ENCODE peak calls at places on chromosomes 11 and 22, in four cellular contexts. B is HepG2, G is HFF-Myc, R is breast epithelium. H is an unnamed sample.

GRCh38 chr11:37504066-37504611 is 906.1 kb upstream of the RAG2 start:
- DNase-seq in B (no peak), G (peak), R (no peak), H (peak)

GRCh38 chr11:12827929-12828812 is 153.9 kb downstream of the TEAD1 start:
- DNase-seq in B (peak), G (no peak), R (peak), H (peak)

GRCh38 chr22:46056169-46057041 is 79.4 kb upstream of the WNT7B start:
- DNase-seq in B (no peak), G (no peak), R (peak), H (peak)

GRCh38 chr11:68935066-68935465 is 31.4 kb downstream of the IGHMBP2 start:
- DNase-seq in B (no peak), G (no peak), R (no peak), H (no peak)

GRCh38 chr22:45170001-45170466 is 6.3 kb downstream of the NUP50 start:
- DNase-seq in B (no peak), G (no peak), R (no peak), H (no peak)

GRCh38 chr22:41248758-41249157 is 8.0 kb upstream of the CHADL start:
- DNase-seq in B (no peak), G (no peak), R (no peak), H (no peak)

GRCh38 chr22:49047461-49047860 is 780.2 kb downstream of the BRD1 start:
- DNase-seq in B (no peak), G (no peak), R (no peak), H (no peak)

GRCh38 chr11:10026514-10026913 is 267.5 kb downstream of the SBF2 start:
- DNase-seq in B (no peak), G (peak), R (no peak), H (peak)

GRCh38 chr11:44572884-44573283 is 7.4 kb downstream of the CD82 start:
- DNase-seq in B (no peak), G (no peak), R (peak), H (no peak)

GRCh38 chr11:70233511-70233919 is 30.4 kb downstream of the FADD start:
- DNase-seq in B (peak), G (no peak), R (peak), H (peak)

GRCh38 chr22:48089601-48090331 is 1327.3 kb downstream of the TBC1D22A start:
- DNase-seq in B (no peak), G (no peak), R (peak), H (peak)

GRCh38 chr22:27170491-27170890 is 513.1 kb downstream of the MIAT start:
- DNase-seq in B (no peak), G (no peak), R (no peak), H (peak)

GRCh38 chr11:104164028-104164520 is at the start of gene PDGFD:
- DNase-seq in B (peak), G (peak), R (peak), H (peak)
- TF ChIP-seq CTCF in B (peak), G (peak), R (no peak), H (peak)

DNA sequence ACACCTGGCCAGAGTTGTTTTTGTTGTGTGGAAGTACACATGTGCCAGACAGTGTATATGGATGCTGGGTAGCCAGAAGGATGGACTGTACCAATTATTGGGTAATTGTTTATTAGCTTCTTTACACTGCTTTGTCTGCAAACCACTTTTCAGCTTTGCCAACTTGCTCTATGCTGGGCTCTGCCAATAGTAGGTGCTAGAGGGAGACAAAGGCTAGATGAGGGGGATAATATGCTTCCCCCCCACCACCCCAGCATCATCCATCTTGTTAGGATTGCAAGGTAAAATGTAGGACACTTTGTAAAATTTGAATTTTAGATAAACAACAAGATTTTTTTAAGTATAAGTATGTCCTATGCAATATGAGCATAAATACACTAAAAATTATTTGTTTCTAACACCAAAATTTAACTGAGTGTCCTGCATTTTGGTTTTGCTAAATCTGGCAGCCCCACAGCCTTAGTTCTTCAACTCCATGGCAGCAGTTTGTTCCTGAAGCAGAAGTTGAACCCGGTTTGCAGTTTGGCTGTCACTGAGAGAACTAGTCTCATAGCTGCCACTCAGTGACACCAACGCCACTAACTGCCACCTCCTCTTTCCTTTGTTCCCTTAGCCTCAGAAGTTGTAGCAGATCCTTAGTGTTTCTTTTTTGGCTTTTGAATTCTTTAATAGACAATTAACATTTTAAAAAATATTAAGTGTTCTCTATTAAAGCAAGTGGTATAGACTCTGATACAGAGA is 78.8 kb downstream of the CCDC81 start:
- DNase-seq in B (no peak), G (no peak), R (no peak), H (no peak)
- H3K4me3 ChIP-seq in B (no peak), G (no peak), R (no peak), H (no peak)

GRCh38 chr11:116454020-116454645 is 318.7 kb downstream of the BUD13 start:
- DNase-seq in B (peak), G (peak), R (no peak), H (peak)
- TF ChIP-seq CTCF in B (peak), G (peak), R (peak), H (peak)

GRCh38 chr11:126518996-126519351 is 163.5 kb downstream of the ST3GAL4 start:
- DNase-seq in B (no peak), G (no peak), R (no peak), H (no peak)

GRCh38 chr11:126515501-126515900 is 160.0 kb downstream of the ST3GAL4 start:
- DNase-seq in B (no peak), G (no peak), R (no peak), H (no peak)

GRCh38 chr11:126521196-126521595 is 165.7 kb downstream of the ST3GAL4 start:
- DNase-seq in B (no peak), G (no peak), R (no peak), H (no peak)

GRCh38 chr11:126519653-126520573 is 164.4 kb downstream of the ST3GAL4 start:
- DNase-seq in B (no peak), G (no peak), R (no peak), H (no peak)

DNA sequence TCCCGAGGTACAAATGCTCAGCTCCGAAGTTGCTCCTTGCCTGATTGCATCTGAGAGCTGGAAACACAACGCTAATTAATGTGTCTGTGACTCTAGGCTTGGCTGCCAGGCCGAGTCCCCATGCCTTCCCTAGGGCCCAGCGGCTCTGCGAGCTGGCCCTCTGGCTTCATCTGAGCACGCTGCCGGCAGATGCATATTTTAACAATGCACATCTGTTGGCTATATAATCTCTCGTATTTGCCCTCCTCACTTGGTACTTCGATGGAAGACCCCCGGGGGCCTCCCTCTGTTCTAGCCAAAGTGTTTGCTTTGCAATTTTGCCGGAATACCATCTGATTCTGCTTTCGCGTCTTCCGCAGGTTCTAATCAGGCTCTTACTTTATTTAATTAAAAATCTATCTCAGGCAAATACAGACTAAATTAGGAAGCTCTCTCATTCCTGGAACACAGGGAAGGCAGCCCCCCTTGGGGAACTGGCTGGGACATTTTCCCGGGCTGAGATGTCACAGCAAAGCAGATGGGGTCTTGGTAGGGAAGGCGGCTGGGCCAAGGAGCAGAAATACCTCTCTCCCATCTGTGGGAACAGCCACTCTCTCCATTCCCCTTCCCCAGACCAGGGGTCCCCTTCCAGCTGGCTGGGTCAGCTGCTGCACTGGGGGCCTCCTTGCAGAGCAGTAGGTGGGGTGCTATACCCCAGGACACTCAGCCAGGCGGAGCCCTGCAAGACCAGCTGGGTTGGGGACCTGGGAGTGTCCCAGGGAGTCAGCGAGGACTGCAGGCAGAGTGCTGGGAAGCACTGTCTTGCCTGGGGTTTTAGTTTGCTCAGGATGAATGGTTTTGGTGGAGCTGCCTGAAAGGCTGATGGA is 162.9 kb downstream of the ST3GAL4 start:
- DNase-seq in B (no peak), G (no peak), R (no peak), H (no peak)
- H3K4me3 ChIP-seq in B (no peak), G (no peak), R (no peak), H (no peak)

GRCh38 chr11:1453611-1454386 is 32.8 kb downstream of the MOB2 start:
- DNase-seq in B (peak), G (no peak), R (no peak), H (no peak)
- TF ChIP-seq CTCF in B (peak), G (no peak), R (peak), H (no peak)

GRCh38 chr11:17546240-17546639 is 819 bp upstream of the OTOG start:
- DNase-seq in B (no peak), G (no peak), R (no peak), H (no peak)
- H3K4me3 ChIP-seq in B (no peak), G (no peak), R (no peak), H (no peak)

DNA sequence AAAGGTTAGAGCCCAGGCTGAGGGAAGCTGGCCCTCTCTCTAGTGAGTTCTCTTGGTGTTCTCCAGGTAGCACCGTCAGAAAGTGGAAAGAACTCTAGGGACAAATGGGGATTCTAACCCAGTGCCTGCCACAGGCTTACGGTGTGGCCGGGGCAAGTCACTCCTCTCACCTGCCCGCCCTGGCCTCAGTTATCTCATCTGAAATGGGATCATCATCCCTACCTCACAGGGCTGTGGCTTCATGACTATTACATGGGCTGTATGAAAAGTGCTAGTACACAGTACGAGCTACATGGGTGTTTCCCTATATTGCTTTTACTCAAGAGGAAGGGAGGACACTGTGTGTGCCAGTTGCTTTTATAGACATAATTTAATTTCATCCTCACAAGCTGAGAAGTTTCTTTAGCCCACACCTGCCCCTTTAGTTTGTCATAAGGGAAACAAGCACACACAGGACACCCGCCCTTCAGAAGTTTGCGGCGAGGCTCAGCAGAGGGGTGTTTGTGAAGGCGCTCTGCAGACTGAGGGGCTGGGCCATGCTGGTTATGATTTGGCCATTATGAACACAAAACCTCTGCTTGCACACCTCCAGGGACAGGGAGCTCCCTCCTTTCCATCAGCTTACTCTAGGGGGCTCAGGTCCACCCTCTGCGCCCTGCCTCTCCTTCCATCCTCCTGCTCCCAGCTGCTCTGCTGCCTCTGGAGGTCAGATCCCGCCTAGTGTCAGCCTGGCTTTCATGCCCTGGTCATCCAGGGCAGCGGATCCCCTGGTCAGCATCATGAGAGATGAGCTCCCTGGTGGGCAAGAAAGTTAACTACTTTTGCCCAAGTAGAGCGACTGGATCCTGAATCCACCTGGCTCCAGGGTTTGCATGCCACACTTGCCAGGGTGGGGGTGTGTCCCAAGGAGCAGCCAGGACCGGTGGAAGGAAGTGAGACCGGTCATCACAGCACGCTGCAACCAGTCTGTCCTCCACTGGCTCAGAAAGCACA is 1.2 kb downstream of the KLHL35 start:
- DNase-seq in B (no peak), G (no peak), R (no peak), H (no peak)
- TF ChIP-seq CTCF in B (no peak), G (no peak), R (no peak), H (no peak)